ENCODE peak calls at places on chromosomes 5 and 9, in four cellular contexts. K is HCT116, R is SK-N-SH, D is K562. O is an unnamed sample.
A peak's percentile ranks its signal among the peaks of the same experiment; 100 is the strongest.

GRCh38 chr9:79900754-79901153 is 329.0 kb downstream of the TLE4 start:
- DNase-seq in K (no peak), R (no peak), D (no peak), O (no peak)

GRCh38 chr5:84480873-84481637 is 96.4 kb upstream of the EDIL3 start:
- DNase-seq in K (no peak), R (no peak), D (no peak), O (no peak)

GRCh38 chr5:137666109-137666850 is 69.6 kb downstream of the KLHL3 start:
- DNase-seq in K (no peak), R (no peak), D (no peak), O (no peak)

GRCh38 chr9:96418920-96419690 is 935 bp upstream of the ZNF367 start:
- DNase-seq in K (no peak), D (peak; percentile 90), R (peak; percentile 83), O (peak; percentile 24)

GRCh38 chr9:79757906-79758669 is 186.3 kb downstream of the TLE4 start:
- DNase-seq in D (no peak), R (no peak), K (no peak), O (no peak)

GRCh38 chr9:91332476-91333231 is 29.1 kb downstream of the AUH start:
- DNase-seq in K (no peak), R (no peak), D (peak; percentile 16), O (no peak)

GRCh38 chr5:79516986-79517385 is 3.1 kb upstream of the HOMER1 start:
- DNase-seq in K (no peak), D (no peak), R (no peak), O (no peak)

GRCh38 chr5:12985142-12985541 is 959.3 kb downstream of the DNAH5 start:
- DNase-seq in R (no peak), K (no peak), D (no peak), O (no peak)

GRCh38 chr5:113789769-113790168 is 276.3 kb downstream of the YTHDC2 start:
- DNase-seq in D (no peak), K (no peak), R (no peak), O (no peak)

GRCh38 chr5:169442354-169443248 is 141.0 kb upstream of the SPDL1 start:
- DNase-seq in K (no peak), R (no peak), D (no peak), O (no peak)

GRCh38 chr5:125337222-125337768 is 590.9 kb upstream of the ZNF608 start:
- DNase-seq in D (no peak), K (no peak), R (no peak), O (no peak)

GRCh38 chr5:96963267-96963666 is 27.4 kb downstream of the LNPEP start:
- DNase-seq in R (no peak), K (no peak), D (peak; percentile 80), O (no peak)

GRCh38 chr9:19232830-19233194 is 2.3 kb downstream of the DENND4C start:
- DNase-seq in K (no peak), R (peak; percentile 21), D (peak; percentile 7), O (peak; percentile 26)

GRCh38 chr5:58260243-58260642 is 199.6 kb downstream of the PLK2 start:
- DNase-seq in K (no peak), R (no peak), D (no peak), O (no peak)

GRCh38 chr5:132243366-132243977 is 14.0 kb upstream of the PDLIM4 start:
- DNase-seq in D (no peak), R (no peak), K (no peak), O (no peak)

GRCh38 chr5:171924493-171925122 is 81.8 kb downstream of the FBXW11 start:
- DNase-seq in R (no peak), K (no peak), D (no peak), O (no peak)

GRCh38 chr5:166909040-166909439 is 1382.4 kb upstream of the WWC1 start:
- DNase-seq in K (no peak), R (no peak), D (no peak), O (no peak)

GRCh38 chr5:6461793-6462650 is 13.4 kb downstream of the UBE2QL1 start:
- DNase-seq in K (no peak), D (no peak), R (no peak), O (no peak)

GRCh38 chr5:60404171-60404570 is 295.8 kb downstream of the DEPDC1B start:
- DNase-seq in R (no peak), D (no peak), K (no peak), O (no peak)

GRCh38 chr5:172051643-172052362 is 45.4 kb upstream of the FBXW11 start:
- DNase-seq in K (no peak), R (no peak), D (peak; percentile 45), O (no peak)

GRCh38 chr5:61342066-61342465 is 10.0 kb downstream of the ZSWIM6 start:
- DNase-seq in R (no peak), D (no peak), K (no peak), O (no peak)

GRCh38 chr9:82334286-82334685 is 345.7 kb downstream of the SPATA31D1 start:
- DNase-seq in R (no peak), K (no peak), D (no peak), O (no peak)

GRCh38 chr9:136011703-136012496 is 50.7 kb upstream of the UBAC1 start:
- DNase-seq in K (no peak), D (peak; percentile 34), R (peak; percentile 94), O (no peak)

GRCh38 chr9:87713278-87713989 is 12.5 kb upstream of the CTSL start:
- DNase-seq in R (no peak), D (peak; percentile 89), K (peak; percentile 76), O (no peak)

GRCh38 chr9:87710448-87710847 is 15.5 kb upstream of the CTSL start:
- DNase-seq in D (peak; percentile 40), K (no peak), R (no peak), O (no peak)

GRCh38 chr9:87712801-87713277 is 13.1 kb upstream of the CTSL start:
- DNase-seq in R (no peak), K (no peak), D (no peak), O (no peak)

GRCh38 chr9:87713990-87714335 is 12.0 kb upstream of the CTSL start:
- DNase-seq in R (no peak), D (no peak), K (no peak), O (no peak)

GRCh38 chr9:87711857-87712800 is 13.8 kb upstream of the CTSL start:
- DNase-seq in D (peak; percentile 29), R (peak; percentile 60), K (no peak), O (no peak)
- TF ChIP-seq JUND in D (no peak), R (no peak), K (no peak), O (no peak)

GRCh38 chr5:109479260-109479860 is 69.6 kb upstream of the PJA2 start:
- DNase-seq in R (no peak), D (no peak), K (no peak), O (peak; percentile 32)
- TF ChIP-seq JUND in R (no peak), D (no peak), K (no peak), O (no peak)

DNA sequence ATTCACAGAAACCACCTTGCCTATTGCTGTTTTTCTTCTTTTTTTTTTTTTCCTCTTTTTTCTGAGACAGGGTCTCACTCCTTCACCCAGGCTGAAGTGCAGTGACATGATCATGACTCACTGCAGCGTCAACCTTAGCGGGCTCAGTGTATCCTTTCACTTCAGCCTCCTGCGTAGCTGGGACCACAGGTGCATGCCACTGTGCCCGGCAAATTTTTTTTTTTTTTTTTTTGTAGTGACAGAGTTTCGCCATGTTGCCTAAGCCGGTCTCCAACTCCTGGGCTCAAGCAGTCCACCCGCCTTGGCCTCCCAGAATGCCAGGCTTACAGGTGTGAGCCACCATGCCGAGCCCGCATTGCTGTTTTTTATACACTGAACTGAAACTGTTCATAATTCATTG is 13.8 kb downstream of the MAP3K1 start:
- DNase-seq in K (peak; percentile 81), R (no peak), D (peak; percentile 35), O (no peak)
- TF ChIP-seq JUND in K (peak; percentile 57), R (no peak), D (peak; percentile 53), O (no peak)

GRCh38 chr5:90263102-90263501 is 146.5 kb downstream of the CETN3 start:
- DNase-seq in D (no peak), K (no peak), R (no peak), O (no peak)

DNA sequence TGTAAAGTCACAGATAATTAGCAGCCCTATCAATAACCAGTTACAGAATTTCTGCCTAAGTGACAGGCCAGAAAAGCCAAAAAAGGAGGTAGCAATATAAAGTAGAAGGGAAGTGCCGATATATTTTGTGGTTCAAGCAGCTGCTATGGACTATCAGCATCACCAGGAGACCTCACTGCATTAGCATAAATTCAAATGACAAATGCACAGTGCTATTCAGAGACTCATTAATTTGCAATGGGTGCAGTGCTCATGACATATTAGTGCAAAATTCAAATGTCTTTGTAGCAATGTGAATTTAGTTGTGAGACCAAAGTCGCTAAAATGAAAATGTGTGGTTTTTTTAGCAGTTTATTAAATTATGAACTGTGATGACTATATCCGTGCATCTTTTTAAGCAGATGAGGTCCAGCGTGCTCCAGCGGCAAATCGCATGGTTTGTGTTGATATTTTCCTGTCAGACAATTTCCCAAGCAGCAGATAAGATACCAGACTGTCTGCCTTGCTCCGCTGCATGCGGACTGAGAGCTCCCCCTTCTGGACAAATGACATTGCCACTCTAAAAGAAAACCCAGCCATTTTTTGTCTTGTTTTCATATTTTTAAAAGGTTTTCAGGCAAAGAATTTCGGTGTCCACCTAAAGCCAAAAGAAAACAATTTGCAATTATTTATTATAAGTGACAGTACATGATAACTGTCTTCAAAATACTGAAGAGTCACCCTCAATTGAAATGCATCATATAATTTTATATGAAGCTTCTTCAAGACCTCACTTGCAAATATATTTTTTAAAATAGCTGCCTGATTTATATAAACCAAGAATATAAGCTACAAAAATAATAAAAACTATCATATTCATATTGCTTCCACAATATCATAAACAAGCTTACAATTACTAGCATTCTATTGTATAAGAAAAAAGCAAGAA is 144.4 kb downstream of the CETN3 start:
- DNase-seq in R (peak; percentile 31), D (peak; percentile 82), K (peak; percentile 58), O (no peak)
- TF ChIP-seq JUND in R (no peak), D (no peak), K (no peak), O (no peak)

GRCh38 chr9:106039151-106039935 is 345.0 kb downstream of the TMEM38B start:
- DNase-seq in K (no peak), R (no peak), D (no peak), O (no peak)
- TF ChIP-seq JUND in K (no peak), R (no peak), D (no peak), O (no peak)

DNA sequence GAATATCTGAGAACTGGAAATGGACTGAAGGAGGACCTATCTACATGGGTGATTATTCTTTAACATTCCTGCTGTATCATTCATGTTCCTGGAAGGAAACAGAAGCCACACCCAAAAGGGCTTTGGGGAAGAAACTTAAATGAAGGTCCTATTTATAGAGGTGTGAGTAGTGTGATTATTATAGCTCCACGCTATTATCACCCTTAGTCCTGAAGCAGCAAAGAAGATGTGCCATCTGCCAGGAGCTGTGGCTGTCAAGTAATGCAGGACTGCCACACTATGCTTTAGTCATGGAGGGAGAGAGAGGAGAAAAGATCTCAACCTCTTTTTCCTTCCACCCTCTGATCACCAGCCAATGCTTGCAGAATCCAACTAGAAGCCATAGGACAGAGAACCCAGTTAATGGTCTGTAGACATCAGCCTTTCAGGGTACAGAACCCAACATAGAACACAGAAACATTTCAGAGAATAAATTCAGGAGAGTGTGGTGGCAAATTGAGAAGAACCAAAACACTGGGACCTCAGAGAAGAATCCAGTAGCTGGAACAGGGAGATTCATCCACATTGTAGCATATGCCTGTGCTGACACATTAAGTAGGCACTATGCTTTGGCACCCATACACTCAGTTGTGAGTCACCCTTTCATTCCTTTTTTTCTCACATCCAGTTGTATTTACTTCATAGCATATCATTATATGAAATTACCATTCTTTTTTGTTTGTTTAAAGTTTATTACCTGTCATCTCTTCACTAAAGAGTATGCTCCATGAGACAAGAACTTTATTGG is 21.0 kb upstream of the RNF180 start:
- DNase-seq in D (no peak), K (no peak), R (no peak), O (no peak)
- TF ChIP-seq JUND in D (no peak), K (no peak), R (no peak), O (no peak)

GRCh38 chr9:99489043-99489378 is 266.9 kb downstream of the SEC61B start:
- DNase-seq in R (peak; percentile 51), K (no peak), D (no peak), O (no peak)
- TF ChIP-seq JUND in R (no peak), K (no peak), D (no peak), O (no peak)